ENCODE peak calls at places on chromosomes 7 and 10, in ten cellular contexts. R, P, I, X, K, G, U, Y, T and F are unnamed samples.

GRCh38 chr10:15262036-15262713 is 93.7 kb upstream of the NMT2 start:
- DNase-seq in K (no peak), G (peak; percentile 43), R (no peak), I (peak; percentile 20), Y (no peak), T (peak; percentile 25), U (peak; percentile 18), P (no peak), X (peak; percentile 20), F (no peak)

GRCh38 chr7:140062528-140063299 is at the start of gene PARP12:
- DNase-seq in I (peak; percentile 77), G (peak; percentile 91), R (peak; percentile 91), X (peak; percentile 93), Y (peak; percentile 76), U (peak; percentile 91), P (peak; percentile 87), K (peak; percentile 93), T (peak; percentile 94), F (peak; percentile 96)

GRCh38 chr10:105793071-105793470 is 1152.0 kb downstream of the SORCS3 start:
- DNase-seq in I (no peak), G (no peak), X (no peak), U (no peak), R (no peak), K (no peak), T (no peak), Y (peak; percentile 62), P (no peak), F (no peak)

GRCh38 chr7:78039791-78040776 is 241.5 kb downstream of the PHTF2 start:
- DNase-seq in X (no peak), T (peak; percentile 23), Y (no peak), P (no peak), G (peak; percentile 26), U (no peak), R (peak; percentile 23), I (no peak), K (peak; percentile 72), F (peak; percentile 79)

GRCh38 chr7:36219429-36219828 is 66.4 kb downstream of the EEPD1 start:
- DNase-seq in I (no peak), Y (no peak), T (no peak), G (no peak), X (no peak), P (no peak), U (no peak), K (no peak), R (no peak), F (no peak)

GRCh38 chr10:126166797-126167196 is 221.5 kb downstream of the ADAM12 start:
- DNase-seq in X (no peak), K (no peak), I (no peak), T (no peak), R (no peak), Y (no peak), G (no peak), U (no peak), P (no peak), F (no peak)

GRCh38 chr7:77752016-77752415 is 46.2 kb downstream of the TMEM60 start:
- DNase-seq in P (no peak), I (no peak), R (no peak), G (no peak), T (no peak), X (no peak), K (no peak), U (no peak), Y (no peak), F (no peak)

GRCh38 chr10:35739998-35740397 is 97.9 kb upstream of the FZD8 start:
- DNase-seq in R (no peak), Y (peak; percentile 32), K (no peak), T (no peak), P (no peak), U (no peak), G (peak; percentile 56), I (peak; percentile 68), X (peak; percentile 24), F (no peak)

GRCh38 chr7:98251251-98251843 is 685 bp downstream of the TECPR1 start:
- DNase-seq in K (peak; percentile 77), U (peak; percentile 86), X (peak; percentile 38), R (peak; percentile 52), G (peak; percentile 53), I (no peak), Y (no peak), P (no peak), T (peak; percentile 79), F (peak; percentile 90)

GRCh38 chr7:20351901-20352300 is 21.2 kb downstream of the ITGB8 start:
- DNase-seq in U (no peak), T (no peak), G (peak; percentile 72), Y (peak; percentile 72), P (peak; percentile 67), I (peak; percentile 53), X (peak; percentile 66), K (no peak), R (no peak), F (no peak)

GRCh38 chr10:4596951-4597350 is 229.1 kb upstream of the AKR1E2 start:
- DNase-seq in T (no peak), X (peak; percentile 24), I (peak; percentile 49), P (no peak), U (no peak), Y (peak; percentile 12), K (no peak), G (peak; percentile 48), R (no peak), F (no peak)

GRCh38 chr7:128030999-128031681 is at the start of gene LRRC4:
- DNase-seq in U (peak; percentile 13), K (no peak), R (no peak), I (peak; percentile 43), Y (peak; percentile 36), P (peak; percentile 51), T (peak; percentile 36), X (peak; percentile 75), G (peak; percentile 83), F (peak; percentile 78)

GRCh38 chr7:111292026-111292430 is 201.1 kb downstream of the LRRN3 start:
- DNase-seq in P (no peak), T (no peak), U (no peak), R (no peak), X (peak; percentile 81), G (peak; percentile 29), K (no peak), I (peak; percentile 24), Y (no peak), F (no peak)

GRCh38 chr7:158816995-158817394 is 12.3 kb downstream of the ESYT2 start:
- DNase-seq in K (no peak), X (no peak), R (no peak), U (peak; percentile 63), G (no peak), P (no peak), I (no peak), T (peak; percentile 67), Y (peak; percentile 75), F (no peak)

GRCh38 chr7:158821173-158822021 is 7.9 kb downstream of the ESYT2 start:
- DNase-seq in G (peak; percentile 94), X (peak; percentile 83), T (no peak), U (no peak), K (peak; percentile 49), P (peak; percentile 69), R (peak; percentile 15), I (peak; percentile 75), Y (peak; percentile 93), F (no peak)

GRCh38 chr7:158820656-158821055 is 8.7 kb downstream of the ESYT2 start:
- DNase-seq in G (peak; percentile 59), R (no peak), I (peak; percentile 41), T (no peak), X (peak; percentile 50), U (no peak), P (peak; percentile 44), K (no peak), Y (no peak), F (no peak)

GRCh38 chr7:158818325-158819213 is 10.7 kb downstream of the ESYT2 start:
- DNase-seq in X (peak; percentile 93), K (peak; percentile 67), U (peak; percentile 79), R (peak; percentile 92), T (peak; percentile 84), I (peak; percentile 96), P (peak; percentile 99), Y (peak; percentile 99), G (peak; percentile 98), F (peak; percentile 97)

GRCh38 chr7:158819571-158820203 is 9.6 kb downstream of the ESYT2 start:
- DNase-seq in P (no peak), K (no peak), X (peak; percentile 62), G (peak; percentile 69), R (no peak), T (no peak), Y (no peak), U (no peak), I (no peak), F (no peak)
- H3K4me1 ChIP-seq in P (peaks cover 46% of the 10 kb centered on the region), K (peaks cover 98% of the 10 kb centered on the region), X (peaks cover 72% of the 10 kb centered on the region), G (peaks cover 67% of the 10 kb centered on the region), R (peaks cover 73% of the 10 kb centered on the region), T (peaks cover 95% of the 10 kb centered on the region), Y (peaks cover 63% of the 10 kb centered on the region), U (peaks cover 38% of the 10 kb centered on the region), I (peaks cover 23% of the 10 kb centered on the region), F (peaks cover 30% of the 10 kb centered on the region)

DNA sequence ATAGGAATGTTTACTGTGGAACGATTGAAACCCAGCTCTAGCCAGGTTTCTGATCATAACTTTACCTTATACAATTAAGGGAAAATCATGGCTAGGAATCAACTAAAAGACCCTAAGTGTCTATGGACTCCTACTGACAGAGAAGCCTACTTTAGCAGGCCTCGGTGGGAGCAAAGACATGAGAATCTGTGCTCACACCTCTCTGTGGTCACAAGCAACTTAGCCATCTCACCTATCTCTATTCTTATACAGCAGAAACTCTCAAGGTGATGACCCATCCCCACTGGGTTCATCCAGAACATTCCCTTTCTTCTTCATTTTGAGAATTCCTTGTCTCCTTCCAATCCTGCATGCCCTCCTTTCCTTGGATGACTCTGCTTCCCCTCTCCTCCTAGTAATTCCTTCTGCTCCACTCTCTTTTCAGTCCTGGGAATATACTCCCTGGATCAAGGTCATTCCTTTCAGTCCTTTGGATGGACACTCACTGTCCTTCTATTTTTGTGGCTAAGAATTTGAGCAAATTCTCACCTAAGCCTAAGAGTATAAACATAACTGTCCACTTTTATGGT is 2.9 kb downstream of the BLNK start:
- DNase-seq in X (no peak), K (no peak), T (no peak), U (no peak), G (no peak), I (no peak), R (no peak), Y (no peak), P (no peak), F (no peak)
- H3K4me3 ChIP-seq in X (no peak overlapping the region), K (no peak overlapping the region), T (no peak overlapping the region), U (no peak overlapping the region), G (no peak overlapping the region), I (no peak overlapping the region), R (no peak overlapping the region), Y (no peak overlapping the region), P (no peak overlapping the region), F (peak overlapping the region; percentile 76)

GRCh38 chr10:88088441-88089340 is 225.3 kb downstream of the PTEN start:
- DNase-seq in T (no peak), Y (peak; percentile 80), X (peak; percentile 22), R (no peak), P (no peak), G (no peak), U (no peak), K (no peak), I (no peak), F (no peak)
- H3K4me1 ChIP-seq in T (no peaks in the 10 kb centered on the region), Y (peaks cover 44% of the 10 kb centered on the region), X (no peaks in the 10 kb centered on the region), R (no peaks in the 10 kb centered on the region), P (no peaks in the 10 kb centered on the region), G (no peaks in the 10 kb centered on the region), U (peaks cover 33% of the 10 kb centered on the region), K (peaks cover 38% of the 10 kb centered on the region), I (no peaks in the 10 kb centered on the region), F (peaks cover 6% of the 10 kb centered on the region)

DNA sequence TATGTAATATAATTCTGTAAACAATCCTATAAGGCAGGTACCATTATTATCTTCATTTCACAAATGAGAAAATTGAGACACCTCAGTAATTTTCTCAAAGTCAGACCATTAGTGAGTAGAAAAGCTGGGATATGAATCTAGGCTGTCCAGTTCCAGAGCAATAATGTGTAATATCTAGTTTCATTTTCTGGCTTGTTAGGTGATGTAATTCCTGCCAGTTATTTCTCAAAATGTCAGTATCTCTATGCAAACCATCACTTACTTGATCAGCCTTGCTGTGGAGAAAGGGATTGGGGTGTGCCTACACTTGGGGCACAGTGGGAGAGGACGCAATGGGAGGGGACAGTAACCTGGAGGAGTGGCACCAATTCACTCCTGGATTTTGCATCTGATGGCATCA is 157.5 kb downstream of the LYZL1 start:
- DNase-seq in Y (no peak), P (no peak), U (no peak), K (no peak), I (peak; percentile 21), T (no peak), R (no peak), G (peak; percentile 24), X (peak; percentile 71), F (no peak)
- H3K4me3 ChIP-seq in Y (no peak overlapping the region), P (no peak overlapping the region), U (no peak overlapping the region), K (no peak overlapping the region), I (no peak overlapping the region), T (no peak overlapping the region), R (no peak overlapping the region), G (no peak overlapping the region), X (peak overlapping the region; percentile 52), F (no peak overlapping the region)